ENCODE peak calls at places on chromosome 12, in ten cellular contexts. S is left lung; R is CD8-positive, alpha-beta memory T cell; D is tibial artery; H is fibroblast of lung; N is uterus; X is caudate nucleus; U is transverse colon; Z is thyroid gland; Q is substantia nigra. C is an unnamed sample.

GRCh38 chr12:64385468-64385867 is 5.1 kb downstream of the C12orf56 start:
- DNase-seq in Z (no peak), Q (no peak), S (no peak), U (no peak), X (no peak), H (peak), D (no peak), R (no peak), N (no peak), C (no peak)

GRCh38 chr12:84738481-84738972 is 174.1 kb downstream of the SLC6A15 start:
- DNase-seq in U (no peak), Q (no peak), X (no peak), R (no peak), H (peak), N (no peak), Z (no peak), S (peak), D (peak), C (no peak)

GRCh38 chr12:77796775-77797174 is 33.9 kb upstream of the NAV3 start:
- DNase-seq in X (no peak), R (no peak), Q (no peak), U (no peak), S (no peak), Z (no peak), H (peak), D (no peak), N (no peak), C (no peak)

GRCh38 chr12:11849752-11850504 is 200.5 kb downstream of the ETV6 start:
- DNase-seq in H (no peak), D (no peak), S (no peak), N (no peak), U (no peak), Z (no peak), Q (no peak), X (no peak), R (no peak), C (no peak)

GRCh38 chr12:64757778-64758177 is 1.4 kb downstream of the GNS start:
- DNase-seq in N (no peak), U (no peak), Z (no peak), Q (no peak), S (no peak), R (no peak), H (no peak), D (no peak), X (no peak), C (no peak)

GRCh38 chr12:32756476-32757158 is 920 bp upstream of the YARS2 start:
- DNase-seq in X (no peak), S (no peak), D (no peak), N (peak), Q (no peak), H (no peak), R (no peak), Z (peak), U (no peak), C (no peak)

GRCh38 chr12:62787606-62788005 is 147.3 kb downstream of the PPM1H start:
- DNase-seq in X (no peak), Z (no peak), N (no peak), U (no peak), D (no peak), Q (no peak), S (no peak), H (no peak), R (no peak), C (no peak)

GRCh38 chr12:79006306-79006705 is 141.7 kb downstream of the SYT1 start:
- DNase-seq in Q (no peak), U (no peak), S (no peak), R (no peak), D (no peak), Z (no peak), H (peak), X (no peak), N (no peak), C (no peak)

GRCh38 chr12:29726321-29726692 is 57.4 kb downstream of the TMTC1 start:
- DNase-seq in Q (no peak), H (peak), N (no peak), U (no peak), X (no peak), S (no peak), D (no peak), R (no peak), Z (no peak), C (no peak)

GRCh38 chr12:31029916-31030562 is 43.6 kb upstream of the DDX11 start:
- DNase-seq in Q (peak), Z (peak), S (peak), X (no peak), N (no peak), R (no peak), H (no peak), D (no peak), U (no peak), C (no peak)

GRCh38 chr12:33484161-33484560 is 44.5 kb upstream of the SYT10 start:
- DNase-seq in Q (no peak), U (no peak), N (no peak), X (no peak), D (no peak), H (no peak), Z (no peak), R (no peak), S (no peak), C (no peak)

GRCh38 chr12:126874427-126875026 is 1392.4 kb upstream of the TMEM132C start:
- DNase-seq in Q (peak), Z (peak), S (peak), H (peak), R (peak), D (peak), N (peak), X (peak), U (peak), C (peak)

GRCh38 chr12:13116259-13116658 is 12.8 kb upstream of the GSG1 start:
- DNase-seq in D (no peak), X (no peak), U (no peak), Q (no peak), H (no peak), Z (no peak), R (no peak), S (no peak), N (no peak), C (no peak)

GRCh38 chr12:96670334-96670899 is 181.0 kb downstream of the CFAP54 start:
- DNase-seq in H (no peak), N (no peak), Z (no peak), U (no peak), Q (no peak), S (no peak), D (no peak), X (no peak), R (no peak), C (no peak)

GRCh38 chr12:118310320-118310719 is 62.4 kb downstream of the TAOK3 start:
- DNase-seq in Z (no peak), R (no peak), Q (no peak), X (no peak), U (no peak), S (no peak), D (no peak), H (no peak), N (no peak), C (no peak)

GRCh38 chr12:107730942-107731341 is 30.0 kb downstream of the PRDM4 start:
- DNase-seq in U (no peak), H (no peak), R (no peak), Q (no peak), N (no peak), Z (no peak), X (no peak), S (no peak), D (no peak), C (no peak)

GRCh38 chr12:114916124-114916523 is 232.1 kb upstream of the TBX3 start:
- DNase-seq in S (no peak), X (no peak), H (peak), Q (no peak), U (no peak), D (no peak), N (no peak), Z (no peak), R (no peak), C (no peak)

GRCh38 chr12:112163056-112163455 is 37.7 kb downstream of the TRAFD1 start:
- DNase-seq in H (no peak), S (peak), Q (no peak), U (no peak), Z (no peak), X (no peak), R (no peak), D (no peak), N (no peak), C (no peak)

GRCh38 chr12:15404485-15404884 is 82.2 kb downstream of the PTPRO start:
- DNase-seq in Q (no peak), R (no peak), N (no peak), X (no peak), H (peak), S (no peak), Z (no peak), U (no peak), D (no peak), C (no peak)

GRCh38 chr12:6852651-6853354 is 853 bp downstream of the USP5 start:
- DNase-seq in S (no peak), D (peak), N (no peak), Q (peak), U (peak), H (peak), R (peak), X (peak), Z (peak), C (peak)

GRCh38 chr12:117805865-117806264 is 162.9 kb downstream of the KSR2 start:
- DNase-seq in D (no peak), Z (no peak), Q (no peak), R (no peak), U (no peak), N (no peak), X (no peak), S (no peak), H (no peak), C (no peak)

GRCh38 chr12:65858831-65859230 is 34.5 kb downstream of the HMGA2 start:
- DNase-seq in Z (no peak), U (no peak), Q (no peak), H (peak), R (no peak), D (no peak), S (no peak), N (no peak), X (no peak), C (no peak)

GRCh38 chr12:127108360-127109215 is 1158.4 kb upstream of the TMEM132C start:
- DNase-seq in Z (peak), X (peak), H (peak), N (no peak), R (peak), U (peak), D (peak), S (no peak), Q (peak), C (peak)

DNA sequence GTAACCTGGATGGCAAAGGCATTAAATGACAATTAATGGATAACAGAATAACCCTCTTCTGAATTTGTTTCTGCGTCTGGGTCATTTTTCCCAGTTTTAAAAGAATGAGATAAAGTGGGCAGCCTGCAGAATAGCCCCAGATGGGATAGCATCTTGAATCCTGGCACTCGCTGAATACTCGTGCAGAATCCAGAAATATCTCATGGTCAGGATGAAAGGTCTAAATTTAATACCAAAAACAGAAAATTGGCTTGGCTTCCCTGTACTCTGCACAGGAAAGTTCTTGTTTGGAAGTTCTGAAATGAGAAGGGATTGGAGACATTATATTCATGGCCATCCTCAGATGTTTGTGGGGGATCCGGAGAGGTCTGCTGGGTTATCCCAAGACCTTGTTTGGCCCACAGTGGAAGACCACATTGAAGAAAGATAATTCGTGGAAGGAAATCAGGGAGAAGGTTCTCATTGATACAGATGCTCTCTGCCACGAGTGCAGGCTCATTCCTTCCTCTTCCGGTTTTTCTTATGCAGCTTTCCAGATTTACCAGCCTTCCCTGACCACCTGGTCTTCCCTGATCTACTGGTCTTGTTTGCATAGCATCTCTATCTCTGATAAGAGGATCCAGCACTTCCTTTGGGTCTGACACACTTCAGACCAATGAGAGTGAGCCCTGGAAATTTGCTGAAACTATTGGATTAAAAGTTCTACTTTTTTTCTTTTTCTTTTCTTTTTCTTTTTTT is 6.0 kb upstream of the IFT81 start:
- DNase-seq in U (no peak), N (no peak), S (no peak), X (no peak), D (no peak), Q (no peak), Z (no peak), H (no peak), R (no peak), C (no peak)
- H3K27ac ChIP-seq in U (no peak), N (peak), S (no peak), X (peak), D (peak), Q (no peak), Z (no peak), H (no peak), R (no peak), C (peak)

DNA sequence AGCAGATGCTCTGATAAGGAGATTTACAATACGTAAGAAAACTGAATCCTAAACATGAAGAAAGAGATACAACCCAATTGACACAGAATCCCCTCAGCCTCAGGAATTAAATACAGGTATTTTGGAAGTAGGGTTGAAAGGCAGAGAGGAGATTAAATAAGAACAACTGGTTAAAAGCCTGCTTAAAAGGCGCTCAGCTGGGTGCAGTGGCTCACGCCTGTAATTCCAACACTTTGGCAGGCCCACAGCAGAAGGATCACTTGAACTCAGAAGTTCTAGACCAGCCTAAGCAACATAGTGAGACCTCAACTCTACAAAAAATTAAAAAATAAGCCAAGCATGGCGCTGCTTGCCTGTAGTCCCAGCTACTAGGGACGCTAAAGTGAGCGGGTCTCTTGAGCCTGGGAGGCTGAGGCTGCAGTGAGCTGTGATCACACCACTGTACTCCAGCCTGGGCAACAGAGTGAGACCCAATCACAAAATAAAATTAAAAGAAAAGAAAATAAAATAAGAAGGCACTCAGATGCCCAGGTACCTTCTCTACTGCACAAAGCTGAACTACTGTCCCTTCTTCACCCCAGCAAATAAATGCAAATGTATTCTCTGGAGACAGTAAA is 32.9 kb downstream of the MED13L start:
- DNase-seq in N (no peak), S (no peak), U (no peak), Q (no peak), Z (no peak), D (no peak), H (no peak), R (no peak), X (no peak), C (no peak)
- H3K27ac ChIP-seq in N (no peak), S (no peak), U (no peak), Q (no peak), Z (no peak), D (no peak), H (no peak), R (no peak), X (no peak), C (peak)

GRCh38 chr12:119681953-119682352 is 14.0 kb downstream of the PRKAB1 start:
- DNase-seq in Q (no peak), X (no peak), R (no peak), Z (no peak), D (no peak), N (no peak), U (no peak), H (no peak), S (no peak), C (no peak)
- H3K27ac ChIP-seq in Q (no peak), X (peak), R (no peak), Z (peak), D (no peak), N (no peak), U (peak), H (no peak), S (no peak), C (peak)

GRCh38 chr12:60602601-60603000 is 1006.8 kb downstream of the SLC16A7 start:
- DNase-seq in R (no peak), D (no peak), H (no peak), Z (no peak), Q (no peak), U (no peak), X (no peak), N (no peak), S (no peak), C (no peak)
- H3K27ac ChIP-seq in R (no peak), D (no peak), H (no peak), Z (no peak), Q (no peak), U (no peak), X (no peak), N (no peak), S (no peak), C (no peak)

GRCh38 chr12:56989866-56990610 is 16.3 kb downstream of the ZBTB39 start:
- DNase-seq in U (no peak), X (no peak), H (no peak), Z (no peak), N (no peak), S (no peak), Q (no peak), R (no peak), D (no peak), C (no peak)

GRCh38 chr12:56990648-56991318 is 15.6 kb downstream of the ZBTB39 start:
- DNase-seq in X (no peak), Z (no peak), R (no peak), H (no peak), D (no peak), N (no peak), S (no peak), U (no peak), Q (no peak), C (no peak)

GRCh38 chr12:56993346-56993745 is 13.0 kb downstream of the ZBTB39 start:
- DNase-seq in X (no peak), Z (no peak), H (no peak), N (no peak), U (no peak), S (no peak), R (no peak), D (no peak), Q (no peak), C (no peak)

GRCh38 chr12:56994231-56994746 is 12.1 kb downstream of the ZBTB39 start:
- DNase-seq in R (no peak), U (no peak), S (no peak), Z (no peak), X (no peak), D (no peak), N (no peak), Q (no peak), H (no peak), C (no peak)

DNA sequence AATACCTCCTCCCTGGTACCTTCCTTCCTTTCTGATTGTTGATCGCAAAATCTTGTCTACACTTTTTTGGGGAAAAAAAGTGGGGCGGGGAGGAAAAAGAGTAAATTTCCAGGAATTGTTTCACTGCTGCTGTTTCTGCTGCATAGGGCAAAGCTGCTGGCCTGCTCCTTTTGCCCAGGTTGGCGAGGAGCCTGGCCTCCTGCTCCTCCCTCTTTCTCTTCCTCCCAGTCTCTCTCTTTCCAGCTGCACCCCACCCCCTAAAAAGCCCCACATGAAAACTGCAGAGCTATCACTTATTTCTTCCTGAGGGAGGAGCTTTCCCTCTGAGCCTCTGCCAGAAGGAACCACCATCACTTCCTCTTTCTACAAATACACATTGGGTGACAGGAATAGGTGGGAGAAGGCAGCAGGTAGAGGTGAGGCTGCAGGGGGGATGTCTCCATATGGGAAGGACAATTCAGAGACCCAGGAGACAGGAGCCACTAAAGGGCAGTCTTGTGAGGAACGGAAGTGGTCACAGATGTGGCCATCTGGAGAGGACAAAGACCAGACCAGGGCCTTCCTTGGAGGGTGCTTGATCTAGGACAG is 14.9 kb downstream of the ZBTB39 start:
- DNase-seq in U (peak), D (peak), S (peak), N (peak), X (no peak), Q (no peak), Z (peak), R (no peak), H (no peak), C (no peak)
- H3K27ac ChIP-seq in U (peak), D (no peak), S (no peak), N (no peak), X (peak), Q (no peak), Z (peak), R (peak), H (no peak), C (no peak)

DNA sequence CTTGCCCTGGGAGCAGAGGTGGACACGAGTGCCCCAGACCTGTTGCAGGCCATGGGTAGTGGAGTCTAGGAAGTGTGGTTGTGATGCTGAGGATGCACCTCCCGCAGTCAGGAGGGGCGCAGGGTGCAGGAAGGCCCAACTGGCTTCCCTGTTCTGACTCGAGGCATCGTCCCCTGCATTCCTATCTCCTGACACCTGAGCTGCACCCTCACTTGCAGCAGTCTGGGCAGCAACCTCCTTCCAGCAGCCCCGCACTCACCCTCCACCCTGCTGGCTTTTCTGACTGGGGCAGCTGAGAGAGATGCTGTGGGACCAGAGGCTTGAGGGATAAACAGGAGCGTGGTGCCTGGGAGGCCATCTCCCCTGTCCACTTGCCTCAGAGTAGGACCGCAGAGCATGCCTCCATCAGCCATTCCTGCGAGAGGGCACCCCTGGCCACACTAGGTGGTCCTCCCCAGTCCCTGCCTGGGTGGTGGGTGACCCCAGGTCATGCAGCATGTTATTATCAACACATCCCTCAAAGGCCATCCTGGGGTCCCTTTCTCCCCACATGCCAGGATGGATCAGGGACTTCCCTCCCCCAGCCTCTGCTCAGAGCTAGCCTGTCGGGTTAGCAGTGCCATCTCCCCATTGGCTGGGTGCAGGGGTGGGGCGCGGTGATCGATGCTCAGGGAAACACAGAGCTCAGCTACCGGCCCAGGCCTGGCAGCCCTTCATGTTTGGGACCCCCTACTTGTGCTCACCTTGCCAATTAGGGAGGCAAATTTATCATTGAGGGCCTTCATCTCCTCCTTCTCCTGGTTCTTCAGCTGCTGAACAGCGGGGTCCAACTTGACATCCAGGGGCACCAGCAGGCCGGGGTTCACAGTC is 719 bp downstream of the KRT80 start:
- DNase-seq in N (no peak), U (no peak), R (no peak), X (no peak), H (peak), Z (no peak), D (no peak), S (no peak), Q (no peak), C (no peak)
- H3K27ac ChIP-seq in N (peak), U (no peak), R (no peak), X (no peak), H (peak), Z (peak), D (peak), S (peak), Q (no peak), C (peak)

C was measured in stomach.